ENCODE peak calls at places on chromosomes 4 and X, in nine cellular contexts. X is fibroblast of lung, D is uterus, M is right atrium auricular region, B is tibial artery, S is psoas muscle, N is transverse colon, P is PC-9, O is astrocyte. E is an unnamed sample.
A peak's percentile ranks its signal among the peaks of the same experiment; 100 is the strongest.

GRCh38 chrX:123450217-123450616 is 266.1 kb downstream of the GRIA3 start:
- DNase-seq in D (no peak), N (no peak), X (peak; percentile 3), S (no peak), M (no peak), O (no peak), P (no peak), B (no peak), E (peak; percentile 52)

GRCh38 chr4:87118421-87118820 is 102.0 kb downstream of the KLHL8 start:
- DNase-seq in P (no peak), D (no peak), N (no peak), M (no peak), B (no peak), X (no peak), S (no peak), O (no peak), E (no peak)

GRCh38 chr4:145285928-145286327 is 105.5 kb upstream of the OTUD4 start:
- DNase-seq in S (no peak), O (peak; percentile 33), P (no peak), B (no peak), D (no peak), X (no peak), N (no peak), M (no peak), E (no peak)

GRCh38 chr4:103074598-103075434 is 1.7 kb downstream of the SLC9B2 start:
- DNase-seq in N (no peak), D (no peak), O (peak; percentile 4), B (no peak), S (no peak), P (no peak), M (no peak), X (peak; percentile 37), E (no peak)

GRCh38 chr4:51894246-51894645 is 51.3 kb downstream of the DCUN1D4 start:
- DNase-seq in X (no peak), B (no peak), S (no peak), O (peak; percentile 17), M (no peak), D (no peak), N (no peak), P (no peak), E (no peak)

GRCh38 chr4:13947921-13948320 is 320.4 kb upstream of the BOD1L1 start:
- DNase-seq in D (no peak), P (no peak), N (no peak), B (no peak), S (no peak), X (no peak), M (no peak), O (no peak), E (no peak)

GRCh38 chr4:8241895-8242696 is 27.5 kb upstream of the HTRA3 start:
- DNase-seq in S (peak; percentile 89), B (peak; percentile 89), P (peak; percentile 85), M (peak; percentile 95), X (peak; percentile 93), N (peak; percentile 83), O (peak; percentile 82), D (peak; percentile 91), E (peak; percentile 98)

GRCh38 chrX:46617906-46618305 is 44.3 kb downstream of the CHST7 start:
- DNase-seq in B (no peak), S (no peak), N (no peak), X (no peak), O (no peak), D (no peak), P (no peak), M (no peak), E (no peak)

GRCh38 chr4:139557506-139558110 is 1.6 kb upstream of the SETD7 start:
- DNase-seq in B (no peak), S (no peak), M (no peak), P (no peak), N (no peak), D (no peak), X (no peak), O (no peak), E (peak; percentile 78)
- TF ChIP-seq CTCF in B (no peak), S (no peak), M (no peak), P (no peak), N (no peak), D (no peak), X (no peak), O (no peak), E (no peak)

GRCh38 chr4:73705056-73705432 is 35.3 kb upstream of the CXCL8 start:
- DNase-seq in M (no peak), B (no peak), N (no peak), X (peak; percentile 66), S (no peak), P (peak; percentile 17), D (no peak), O (peak; percentile 80), E (peak; percentile 57)
- H3K4me3 ChIP-seq in M (no peak overlapping the region), B (no peak overlapping the region), N (no peak overlapping the region), X (no peak overlapping the region), S (no peak overlapping the region), P (peak overlapping the region; percentile 6), D (no peak overlapping the region), O (peak overlapping the region; percentile 14), E (no peak overlapping the region)

GRCh38 chr4:184815046-184815877 is 10.5 kb downstream of the ACSL1 start:
- DNase-seq in S (peak; percentile 77), D (peak; percentile 81), O (peak; percentile 76), P (peak; percentile 87), X (peak; percentile 67), B (peak; percentile 70), N (peak; percentile 78), M (peak; percentile 85), E (peak; percentile 77)

GRCh38 chr4:184817494-184818215 is 8.1 kb downstream of the ACSL1 start:
- DNase-seq in B (no peak), P (no peak), X (no peak), S (no peak), O (no peak), D (no peak), N (no peak), M (no peak), E (no peak)

GRCh38 chr4:184818216-184818564 is 7.6 kb downstream of the ACSL1 start:
- DNase-seq in P (no peak), M (no peak), S (no peak), O (no peak), N (no peak), B (no peak), X (no peak), D (no peak), E (no peak)

GRCh38 chr4:184814686-184815045 is 11.1 kb downstream of the ACSL1 start:
- DNase-seq in O (peak; percentile 44), S (no peak), P (no peak), M (no peak), X (no peak), N (no peak), D (no peak), B (no peak), E (no peak)

GRCh38 chr4:184816962-184817361 is 8.8 kb downstream of the ACSL1 start:
- DNase-seq in M (no peak), B (no peak), X (no peak), D (no peak), O (no peak), P (no peak), S (no peak), N (no peak), E (no peak)
- H3K4me1 ChIP-seq in M (peaks cover 89% of the 10 kb centered on the region), B (no peaks in the 10 kb centered on the region), X (peaks cover 4% of the 10 kb centered on the region), D (no peaks in the 10 kb centered on the region), O (peaks cover 16% of the 10 kb centered on the region), P (peaks cover 50% of the 10 kb centered on the region), S (peaks cover 74% of the 10 kb centered on the region), N (peaks cover 12% of the 10 kb centered on the region), E (peaks cover 40% of the 10 kb centered on the region)

DNA sequence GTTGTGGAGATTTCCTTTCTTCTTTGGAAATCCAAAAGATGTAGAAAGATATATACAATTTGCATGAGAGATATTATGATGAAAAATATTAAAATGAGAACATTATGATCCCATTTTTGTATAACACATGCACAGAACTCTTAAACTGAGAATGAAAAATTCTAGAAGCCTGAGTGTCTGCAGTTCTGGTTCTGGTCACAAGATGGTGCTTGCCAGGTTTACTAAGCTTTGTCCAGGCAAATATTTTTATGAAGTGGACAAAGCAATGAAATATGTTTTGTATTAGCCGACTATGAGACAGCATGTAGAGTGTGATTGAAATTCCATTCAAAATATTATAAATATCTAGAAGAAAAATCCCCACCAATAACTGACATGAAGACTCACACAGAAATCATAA is 2.2 kb downstream of the PWWP3B start:
- DNase-seq in B (no peak), P (no peak), N (no peak), S (no peak), D (no peak), X (peak; percentile 4), M (no peak), O (no peak), E (no peak)
- TF ChIP-seq CTCF in B (no peak), P (peak; percentile 70), N (peak; percentile 23), S (peak; percentile 56), D (peak; percentile 35), X (peak; percentile 37), M (peak; percentile 34), O (peak; percentile 58), E (peak; percentile 54)

DNA sequence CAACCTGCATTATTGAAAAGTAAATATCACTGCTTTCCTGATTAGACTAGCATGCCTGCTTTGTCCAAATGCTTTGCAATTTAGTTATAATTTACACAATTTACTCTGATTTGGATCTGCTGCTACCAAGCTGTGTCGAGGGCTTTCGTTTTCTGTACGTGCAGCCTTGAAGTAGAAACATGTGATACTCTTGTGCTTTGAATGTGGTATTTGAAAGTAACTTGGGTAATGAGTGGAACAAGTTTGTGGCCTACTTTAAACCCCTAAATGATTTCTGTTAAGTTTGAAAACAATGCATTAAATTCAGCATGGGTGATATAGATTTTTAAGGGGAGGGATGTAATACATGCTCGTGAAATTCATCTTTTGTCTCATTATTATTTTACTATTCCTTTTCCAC is 240.7 kb downstream of the IQCM start:
- DNase-seq in B (no peak), M (no peak), S (no peak), N (no peak), P (no peak), O (no peak), D (no peak), X (no peak), E (no peak)
- H3K4me3 ChIP-seq in B (no peak overlapping the region), M (no peak overlapping the region), S (no peak overlapping the region), N (no peak overlapping the region), P (no peak overlapping the region), O (no peak overlapping the region), D (no peak overlapping the region), X (no peak overlapping the region), E (no peak overlapping the region)